ENCODE peak calls at places on chromosomes 5 and 9, in six cellular contexts. One of them, this sample, is unnamed.

GRCh38 chr5:65925094-65925600 is 1.2 kb upstream of the ERBIN start:
- DNase-seq in Peyer's patch: peak; percentile 86
- DNase-seq in suprapubic skin: peak; percentile 85
- DNase-seq in epithelial cell of esophagus: peak; percentile 74
- DNase-seq in GM13976: peak; percentile 84
- DNase-seq in left ventricle myocardium inferior: peak; percentile 77
- DNase-seq in this sample: no peak

GRCh38 chr9:124449381-124450151 is 685 bp upstream of the ADGRD2 start:
- DNase-seq in left ventricle myocardium inferior: no peak
- DNase-seq in suprapubic skin: peak; percentile 27
- DNase-seq in GM13976: no peak
- DNase-seq in Peyer's patch: no peak
- DNase-seq in epithelial cell of esophagus: peak; percentile 62
- DNase-seq in this sample: no peak

GRCh38 chr9:129569506-129570449 is 51.1 kb downstream of the C9orf50 start:
- DNase-seq in Peyer's patch: no peak
- DNase-seq in suprapubic skin: no peak
- DNase-seq in GM13976: no peak
- DNase-seq in left ventricle myocardium inferior: no peak
- DNase-seq in epithelial cell of esophagus: no peak
- DNase-seq in this sample: no peak

GRCh38 chr9:92378825-92379535 is 25.4 kb downstream of the OGN start:
- DNase-seq in suprapubic skin: no peak
- DNase-seq in GM13976: no peak
- DNase-seq in epithelial cell of esophagus: peak; percentile 54
- DNase-seq in Peyer's patch: no peak
- DNase-seq in left ventricle myocardium inferior: no peak
- DNase-seq in this sample: no peak

GRCh38 chr5:150627731-150628545 is 12.5 kb upstream of the SYNPO start:
- DNase-seq in suprapubic skin: no peak
- DNase-seq in left ventricle myocardium inferior: no peak
- DNase-seq in GM13976: no peak
- DNase-seq in Peyer's patch: no peak
- DNase-seq in epithelial cell of esophagus: no peak
- DNase-seq in this sample: no peak

GRCh38 chr9:108083160-108083559 is 593.6 kb upstream of the KLF4 start:
- DNase-seq in suprapubic skin: no peak
- DNase-seq in Peyer's patch: no peak
- DNase-seq in left ventricle myocardium inferior: no peak
- DNase-seq in GM13976: no peak
- DNase-seq in epithelial cell of esophagus: no peak
- DNase-seq in this sample: no peak

GRCh38 chr5:5619546-5619945 is 197.1 kb downstream of the ICE1 start:
- DNase-seq in GM13976: no peak
- DNase-seq in Peyer's patch: no peak
- DNase-seq in suprapubic skin: no peak
- DNase-seq in epithelial cell of esophagus: no peak
- DNase-seq in left ventricle myocardium inferior: no peak
- DNase-seq in this sample: no peak

GRCh38 chr5:58156354-58156753 is 303.5 kb downstream of the PLK2 start:
- DNase-seq in GM13976: no peak
- DNase-seq in suprapubic skin: no peak
- DNase-seq in Peyer's patch: no peak
- DNase-seq in left ventricle myocardium inferior: no peak
- DNase-seq in epithelial cell of esophagus: peak; percentile 33
- DNase-seq in this sample: no peak

GRCh38 chr9:129509508-129509907 is 111.4 kb downstream of the C9orf50 start:
- DNase-seq in suprapubic skin: no peak
- DNase-seq in GM13976: no peak
- DNase-seq in Peyer's patch: no peak
- DNase-seq in left ventricle myocardium inferior: no peak
- DNase-seq in epithelial cell of esophagus: peak; percentile 42
- DNase-seq in this sample: no peak

GRCh38 chr9:9764821-9765220 is 848.0 kb downstream of the PTPRD start:
- DNase-seq in epithelial cell of esophagus: peak; percentile 32
- DNase-seq in left ventricle myocardium inferior: no peak
- DNase-seq in Peyer's patch: no peak
- DNase-seq in GM13976: no peak
- DNase-seq in suprapubic skin: no peak
- DNase-seq in this sample: no peak
- TF ChIP-seq CTCF in epithelial cell of esophagus: no peak
- TF ChIP-seq CTCF in left ventricle myocardium inferior: no peak
- TF ChIP-seq CTCF in Peyer's patch: no peak
- TF ChIP-seq CTCF in GM13976: no peak
- TF ChIP-seq CTCF in suprapubic skin: no peak
- TF ChIP-seq CTCF in this sample: no peak

GRCh38 chr9:7103382-7104170 is 345.8 kb downstream of the KDM4C start:
- DNase-seq in GM13976: no peak
- DNase-seq in left ventricle myocardium inferior: no peak
- DNase-seq in Peyer's patch: no peak
- DNase-seq in suprapubic skin: no peak
- DNase-seq in epithelial cell of esophagus: peak; percentile 77
- DNase-seq in this sample: no peak
- TF ChIP-seq CTCF in GM13976: no peak
- TF ChIP-seq CTCF in left ventricle myocardium inferior: no peak
- TF ChIP-seq CTCF in Peyer's patch: no peak
- TF ChIP-seq CTCF in suprapubic skin: no peak
- TF ChIP-seq CTCF in epithelial cell of esophagus: no peak
- TF ChIP-seq CTCF in this sample: no peak

DNA sequence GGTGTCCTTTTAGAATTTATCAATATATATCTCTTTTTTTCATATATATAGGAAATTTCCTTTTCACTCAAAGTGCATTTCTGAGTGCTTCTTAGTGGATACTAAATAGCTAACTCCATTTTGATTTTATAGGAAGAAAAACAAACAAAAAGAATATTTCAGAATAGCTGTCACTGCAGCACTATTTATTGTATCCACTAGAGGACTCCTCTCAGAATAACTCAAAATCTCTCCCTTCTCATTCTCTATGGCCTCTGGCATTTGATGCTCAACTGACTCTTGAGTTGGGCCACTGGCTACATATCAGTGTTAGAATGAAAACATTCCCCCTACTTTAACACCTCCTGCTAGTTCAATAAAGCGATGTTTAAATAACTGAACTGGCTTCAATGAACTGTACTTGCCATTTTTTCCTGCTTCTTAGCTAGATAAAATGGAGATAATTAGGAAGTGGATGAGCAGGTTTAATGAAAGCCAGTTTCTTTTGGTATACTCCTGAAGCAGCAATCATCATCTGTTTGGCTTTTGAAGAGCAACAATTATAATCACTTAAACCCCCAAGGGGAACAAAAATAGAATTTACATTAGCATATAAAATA is 16.6 kb upstream of the ELAVL2 start:
- DNase-seq in epithelial cell of esophagus: no peak
- DNase-seq in left ventricle myocardium inferior: no peak
- DNase-seq in Peyer's patch: no peak
- DNase-seq in GM13976: no peak
- DNase-seq in suprapubic skin: no peak
- DNase-seq in this sample: no peak
- TF ChIP-seq CTCF in epithelial cell of esophagus: peak; percentile 42
- TF ChIP-seq CTCF in left ventricle myocardium inferior: no peak
- TF ChIP-seq CTCF in Peyer's patch: no peak
- TF ChIP-seq CTCF in GM13976: no peak
- TF ChIP-seq CTCF in suprapubic skin: no peak
- TF ChIP-seq CTCF in this sample: peak; percentile 62

DNA sequence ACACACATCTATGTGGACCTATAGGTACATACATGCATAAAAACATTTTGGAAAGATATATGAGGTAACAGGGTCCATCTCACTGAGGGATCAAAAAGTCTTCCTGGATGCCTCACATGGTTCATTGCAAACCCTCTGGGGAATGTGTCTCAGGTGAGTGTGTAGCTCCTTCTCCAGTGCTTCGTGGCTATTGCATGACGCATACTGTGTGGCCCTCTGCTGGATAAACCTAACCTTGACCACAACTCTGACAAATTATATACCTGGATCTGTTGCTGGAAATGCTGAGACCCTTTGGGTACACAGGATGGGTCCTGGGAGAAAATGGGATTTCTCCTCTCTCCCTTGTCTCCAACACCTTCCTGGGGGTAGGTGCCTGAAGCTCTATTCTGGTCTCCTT is 91.9 kb downstream of the JAKMIP2 start:
- DNase-seq in GM13976: no peak
- DNase-seq in epithelial cell of esophagus: peak; percentile 53
- DNase-seq in suprapubic skin: no peak
- DNase-seq in Peyer's patch: no peak
- DNase-seq in left ventricle myocardium inferior: no peak
- DNase-seq in this sample: no peak
- TF ChIP-seq CTCF in GM13976: no peak
- TF ChIP-seq CTCF in epithelial cell of esophagus: peak; percentile 33
- TF ChIP-seq CTCF in suprapubic skin: no peak
- TF ChIP-seq CTCF in Peyer's patch: peak; percentile 24
- TF ChIP-seq CTCF in left ventricle myocardium inferior: peak; percentile 25
- TF ChIP-seq CTCF in this sample: peak; percentile 19

GRCh38 chr5:16921246-16921645 is 14.8 kb downstream of the MYO10 start:
- DNase-seq in GM13976: no peak
- DNase-seq in epithelial cell of esophagus: no peak
- DNase-seq in left ventricle myocardium inferior: no peak
- DNase-seq in Peyer's patch: no peak
- DNase-seq in suprapubic skin: no peak
- DNase-seq in this sample: no peak

GRCh38 chr5:16922430-16922829 is 13.7 kb downstream of the MYO10 start:
- DNase-seq in suprapubic skin: no peak
- DNase-seq in Peyer's patch: no peak
- DNase-seq in epithelial cell of esophagus: no peak
- DNase-seq in GM13976: no peak
- DNase-seq in left ventricle myocardium inferior: no peak
- DNase-seq in this sample: no peak

GRCh38 chr5:16918891-16919671 is 17.0 kb downstream of the MYO10 start:
- DNase-seq in epithelial cell of esophagus: peak; percentile 33
- DNase-seq in left ventricle myocardium inferior: no peak
- DNase-seq in GM13976: no peak
- DNase-seq in suprapubic skin: no peak
- DNase-seq in Peyer's patch: no peak
- DNase-seq in this sample: no peak

GRCh38 chr5:16918156-16918555 is 17.9 kb downstream of the MYO10 start:
- DNase-seq in Peyer's patch: no peak
- DNase-seq in left ventricle myocardium inferior: no peak
- DNase-seq in suprapubic skin: no peak
- DNase-seq in epithelial cell of esophagus: no peak
- DNase-seq in GM13976: no peak
- DNase-seq in this sample: no peak

DNA sequence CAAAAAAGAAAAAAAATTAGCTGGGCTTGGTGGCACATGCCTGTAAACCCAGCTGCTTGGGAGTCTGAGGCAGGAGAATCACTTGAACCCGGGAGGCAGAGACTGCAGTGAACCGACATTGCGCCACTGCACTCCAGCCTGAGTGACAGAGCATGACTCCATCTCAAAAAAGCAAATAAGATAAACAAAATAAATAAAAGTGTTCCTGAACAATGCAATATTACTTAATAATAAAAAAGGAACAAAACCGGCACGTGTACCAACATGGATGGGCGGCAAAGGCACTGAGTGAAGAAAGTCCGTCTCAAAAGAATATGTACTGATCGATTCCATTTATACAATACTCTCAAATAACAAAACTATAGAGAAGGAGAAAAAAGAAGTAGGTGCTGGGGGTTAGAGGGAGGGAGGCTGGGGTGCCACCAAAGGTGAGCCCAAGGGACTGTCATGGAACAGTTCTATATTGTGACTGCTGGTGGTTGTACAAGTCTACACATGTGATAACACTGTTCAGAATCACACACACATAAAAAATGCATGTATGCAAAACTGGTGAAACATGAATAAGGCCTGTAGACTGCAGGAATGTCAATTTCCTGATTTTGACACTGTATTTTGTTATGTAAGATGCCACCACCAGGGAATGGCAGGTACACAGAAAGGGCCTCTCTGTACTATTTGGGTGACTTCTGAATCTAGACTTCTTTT is 15.8 kb downstream of the MYO10 start:
- DNase-seq in suprapubic skin: no peak
- DNase-seq in left ventricle myocardium inferior: no peak
- DNase-seq in Peyer's patch: no peak
- DNase-seq in epithelial cell of esophagus: peak; percentile 29
- DNase-seq in GM13976: no peak
- DNase-seq in this sample: no peak
- TF ChIP-seq CTCF in suprapubic skin: no peak
- TF ChIP-seq CTCF in left ventricle myocardium inferior: no peak
- TF ChIP-seq CTCF in Peyer's patch: no peak
- TF ChIP-seq CTCF in epithelial cell of esophagus: no peak
- TF ChIP-seq CTCF in GM13976: no peak
- TF ChIP-seq CTCF in this sample: no peak

GRCh38 chr9:114910541-114910940 is 19.9 kb downstream of the TNFSF8 start:
- DNase-seq in GM13976: no peak
- DNase-seq in Peyer's patch: peak; percentile 59
- DNase-seq in left ventricle myocardium inferior: no peak
- DNase-seq in epithelial cell of esophagus: no peak
- DNase-seq in suprapubic skin: no peak
- DNase-seq in this sample: no peak
- TF ChIP-seq CTCF in GM13976: no peak
- TF ChIP-seq CTCF in Peyer's patch: no peak
- TF ChIP-seq CTCF in left ventricle myocardium inferior: no peak
- TF ChIP-seq CTCF in epithelial cell of esophagus: peak; percentile 13
- TF ChIP-seq CTCF in suprapubic skin: no peak
- TF ChIP-seq CTCF in this sample: no peak

GRCh38 chr9:306907-307306 is 92.2 kb downstream of the DOCK8 start:
- DNase-seq in epithelial cell of esophagus: peak; percentile 17
- DNase-seq in Peyer's patch: no peak
- DNase-seq in left ventricle myocardium inferior: no peak
- DNase-seq in suprapubic skin: no peak
- DNase-seq in GM13976: peak; percentile 20
- DNase-seq in this sample: no peak
- TF ChIP-seq CTCF in epithelial cell of esophagus: no peak
- TF ChIP-seq CTCF in Peyer's patch: peak; percentile 48
- TF ChIP-seq CTCF in left ventricle myocardium inferior: no peak
- TF ChIP-seq CTCF in suprapubic skin: no peak
- TF ChIP-seq CTCF in GM13976: peak; percentile 40
- TF ChIP-seq CTCF in this sample: no peak